ENCODE peak calls at places on chromosome 19, in seven cellular contexts. X is right atrium auricular region, H is fibroblast of lung, P is psoas muscle, C is adrenal gland, A is ovary, J is mammary epithelial cell. N is an unnamed sample.
A peak's percentile ranks its signal among the peaks of the same experiment; 100 is the strongest.

GRCh38 chr19:57566396-57567256 is 7.0 kb upstream of the ZNF550 start:
- DNase-seq in P (no peak), H (peak; percentile 54), J (peak; percentile 28), X (no peak), C (no peak), A (no peak), N (no peak)

GRCh38 chr19:40217921-40218890 is at the start of gene TTC9B:
- DNase-seq in X (no peak), H (no peak), P (no peak), J (peak; percentile 14), A (no peak), C (no peak), N (peak; percentile 25)

GRCh38 chr19:43782689-43783231 is 2.0 kb upstream of the KCNN4 start:
- DNase-seq in H (no peak), P (no peak), J (peak; percentile 64), X (no peak), C (no peak), A (no peak), N (no peak)

GRCh38 chr19:6063576-6063961 is 46.7 kb downstream of the RFX2 start:
- DNase-seq in A (no peak), J (no peak), H (no peak), X (no peak), P (no peak), C (no peak), N (no peak)

GRCh38 chr19:4151623-4152022 is 1.8 kb upstream of the CREB3L3 start:
- DNase-seq in P (no peak), J (no peak), H (no peak), C (no peak), A (no peak), X (no peak), N (no peak)

GRCh38 chr19:3100747-3101730 is 6.9 kb downstream of the GNA11 start:
- DNase-seq in A (peak; percentile 32), J (no peak), X (no peak), C (no peak), H (no peak), P (no peak), N (no peak)

GRCh38 chr19:38588041-38588440 is 29.7 kb downstream of the MAP4K1 start:
- DNase-seq in H (no peak), A (no peak), X (no peak), C (no peak), P (no peak), J (no peak), N (no peak)

GRCh38 chr19:46081928-46082727 is 41.3 kb upstream of the IGFL4 start:
- DNase-seq in X (no peak), A (no peak), H (peak; percentile 70), C (peak; percentile 44), P (no peak), J (peak; percentile 61), N (peak; percentile 25)

GRCh38 chr19:51948979-51949378 is 21.7 kb downstream of the ZNF613 start:
- DNase-seq in P (no peak), X (peak; percentile 59), A (peak; percentile 34), C (no peak), J (no peak), H (peak; percentile 75), N (peak; percentile 71)

GRCh38 chr19:47742636-47743035 is 2.7 kb upstream of the NOP53 start:
- DNase-seq in H (no peak), A (peak; percentile 57), J (no peak), X (no peak), C (no peak), P (no peak), N (no peak)

GRCh38 chr19:47749326-47749725 is 4.0 kb downstream of the NOP53 start:
- DNase-seq in X (no peak), P (no peak), A (no peak), H (no peak), J (no peak), C (no peak), N (no peak)

GRCh38 chr19:47740866-47741519 is 4.4 kb upstream of the NOP53 start:
- DNase-seq in X (no peak), C (peak; percentile 34), J (no peak), H (no peak), P (no peak), A (no peak), N (no peak)

GRCh38 chr19:47741544-47742125 is 3.7 kb upstream of the NOP53 start:
- DNase-seq in A (no peak), J (no peak), C (no peak), P (no peak), H (no peak), X (no peak), N (no peak)

DNA sequence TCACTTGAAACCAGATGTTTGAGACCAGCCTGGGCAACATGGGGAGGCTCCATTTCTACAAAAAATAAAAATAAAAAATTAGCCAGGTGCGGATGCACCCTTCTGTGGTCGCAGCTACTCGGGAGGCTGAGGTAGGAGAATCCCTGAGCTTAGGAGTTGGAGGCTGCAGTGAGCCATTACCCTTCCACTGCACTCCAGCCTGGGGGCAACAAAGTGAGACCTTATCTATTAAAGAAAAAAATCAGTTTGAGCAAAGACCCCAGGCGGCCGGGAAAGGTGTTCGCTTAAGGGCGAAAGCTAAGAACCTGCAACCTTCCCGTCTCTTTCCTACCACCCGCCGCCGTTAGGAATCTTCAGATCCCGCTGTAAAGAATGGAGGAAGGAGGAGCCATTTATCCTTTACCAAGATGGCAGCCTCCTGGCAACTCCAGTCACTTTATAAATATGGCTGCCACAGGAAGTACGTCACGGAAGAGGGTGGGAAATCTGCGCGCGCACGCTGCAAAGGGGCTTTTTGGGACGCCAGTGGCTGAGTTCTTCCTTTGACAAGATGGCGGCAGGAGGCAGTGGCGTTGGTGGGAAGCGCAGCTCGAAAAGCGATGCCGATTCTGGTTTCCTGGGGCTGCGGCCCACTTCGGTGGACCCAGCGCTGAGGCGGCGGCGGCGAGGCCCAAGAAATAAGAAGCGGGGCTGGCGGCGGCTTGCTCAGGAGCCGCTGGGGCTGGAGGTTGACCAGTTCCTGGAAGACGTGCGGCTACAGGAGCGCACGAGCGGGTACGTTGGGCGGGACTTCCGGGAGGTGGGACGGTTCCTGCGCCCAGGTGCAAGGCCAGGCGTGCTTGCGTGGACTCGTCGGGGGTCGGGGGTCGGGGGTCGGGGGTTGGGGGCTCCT is at the start of gene NOP53:
- DNase-seq in C (peak; percentile 97), H (peak; percentile 97), X (peak; percentile 99), J (peak; percentile 94), P (peak; percentile 98), A (peak; percentile 99), N (peak; percentile 96)
- H3K27ac ChIP-seq in C (peak within 1 kb of the TSS; percentile 97), H (peak within 1 kb of the TSS; percentile 93), X (peak within 1 kb of the TSS; percentile 97), J (peak within 1 kb of the TSS; percentile 72), P (peak within 1 kb of the TSS; percentile 98), A (peak within 1 kb of the TSS; percentile 78), N (peak within 1 kb of the TSS; percentile 97)

GRCh38 chr19:37412700-37413099 is 41.8 kb downstream of the ZNF527 start:
- DNase-seq in P (no peak), C (no peak), H (no peak), J (no peak), X (no peak), A (no peak), N (no peak)

GRCh38 chr19:37413243-37414084 is 42.6 kb downstream of the ZNF527 start:
- DNase-seq in X (no peak), H (peak; percentile 12), J (peak; percentile 2), P (no peak), C (no peak), A (no peak), N (no peak)
- H3K9me3 ChIP-seq in X (peaks cover 53% of the 10 kb centered on the region), H (peaks cover 2% of the 10 kb centered on the region), J (peaks cover 57% of the 10 kb centered on the region), P (peaks cover 97% of the 10 kb centered on the region), C (peaks cover 53% of the 10 kb centered on the region), A (peaks cover 41% of the 10 kb centered on the region), N (peaks cover 37% of the 10 kb centered on the region)

GRCh38 chr19:12495002-12495802 is 10.6 kb upstream of the ZNF709 start:
- DNase-seq in P (peak; percentile 96), C (peak; percentile 97), A (peak; percentile 89), X (peak; percentile 97), J (peak; percentile 83), H (peak; percentile 75), N (peak; percentile 98)
- H3K27ac ChIP-seq in P (peak overlapping the region; percentile 79), C (peak overlapping the region; percentile 79), A (peak overlapping the region; percentile 40), X (peak overlapping the region; percentile 85), J (no peak overlapping the region), H (peak overlapping the region; percentile 53), N (peak overlapping the region; percentile 93)

GRCh38 chr19:53782698-53783097 is 41.4 kb downstream of the NLRP12 start:
- DNase-seq in J (no peak), H (no peak), X (no peak), C (no peak), P (no peak), A (no peak), N (no peak)

GRCh38 chr19:53785196-53785889 is 38.8 kb downstream of the NLRP12 start:
- DNase-seq in P (no peak), J (peak; percentile 3), A (no peak), H (no peak), C (no peak), X (no peak), N (no peak)

GRCh38 chr19:53775524-53775923 is 48.6 kb downstream of the NLRP12 start:
- DNase-seq in P (no peak), A (no peak), J (no peak), H (no peak), X (no peak), C (no peak), N (no peak)

GRCh38 chr19:53780506-53780905 is 43.6 kb downstream of the NLRP12 start:
- DNase-seq in A (no peak), C (no peak), X (no peak), P (no peak), J (no peak), H (no peak), N (no peak)
- H3K9me3 ChIP-seq in A (no peaks in the 10 kb centered on the region), C (no peaks in the 10 kb centered on the region), X (no peaks in the 10 kb centered on the region), P (peaks cover 2% of the 10 kb centered on the region), J (peaks cover 3% of the 10 kb centered on the region), H (no peaks in the 10 kb centered on the region), N (no peaks in the 10 kb centered on the region)

GRCh38 chr19:18278521-18279265 is 2.7 kb downstream of the JUND start:
- DNase-seq in P (no peak), H (no peak), J (no peak), X (no peak), C (no peak), A (no peak), N (peak; percentile 30)
- H3K27ac ChIP-seq in P (peak overlapping the region; percentile 99), H (peak overlapping the region; percentile 97), J (peak overlapping the region; percentile 92), X (peak overlapping the region; percentile 99), C (peak overlapping the region; percentile 99), A (peak overlapping the region; percentile 99), N (peak overlapping the region; percentile 98)